ENCODE peak calls at places on chromosomes 12 and 14, in ten cellular contexts. L is colonic mucosa, D is transverse colon, B is hepatocyte, J is cardiac fibroblast, P is mesothelial cell of epicardium, S is B cell, E is endothelial cell, Y is pancreas, W is BE2C. G is an unnamed sample.

GRCh38 chr14:59118171-59118570 is 70.3 kb upstream of the DAAM1 start:
- DNase-seq in L (no peak), D (no peak), B (no peak), J (no peak), P (no peak), S (no peak), E (no peak), Y (no peak), W (no peak), G (no peak)

GRCh38 chr12:107356266-107356936 is 263.1 kb upstream of the CRY1 start:
- DNase-seq in L (no peak), D (no peak), B (peak; percentile 32), J (peak; percentile 62), P (no peak), S (no peak), E (no peak), Y (no peak), W (no peak), G (no peak)

GRCh38 chr12:22101749-22102243 is 55.8 kb downstream of the CMAS start:
- DNase-seq in L (peak; percentile 24), D (peak; percentile 10), B (no peak), J (peak; percentile 81), P (no peak), S (no peak), E (no peak), Y (no peak), W (no peak), G (peak; percentile 11)

GRCh38 chr12:1915082-1915968 is 3.1 kb downstream of the CACNA2D4 start:
- DNase-seq in L (peak; percentile 13), D (no peak), B (peak; percentile 3), J (no peak), P (no peak), S (no peak), E (no peak), Y (no peak), W (no peak), G (no peak)

GRCh38 chr12:49539406-49540228 is 787 bp downstream of the KCNH3 start:
- DNase-seq in L (no peak), D (no peak), B (peak; percentile 7), J (no peak), P (no peak), S (no peak), E (no peak), Y (no peak), W (no peak), G (no peak)

GRCh38 chr14:96735509-96735908 is 61.7 kb upstream of the VRK1 start:
- DNase-seq in L (no peak), D (no peak), B (no peak), J (no peak), P (no peak), S (no peak), E (no peak), Y (no peak), W (no peak), G (no peak)

GRCh38 chr14:91732859-91733477 is 1.1 kb upstream of the CATSPERB start:
- DNase-seq in L (no peak), D (no peak), B (peak; percentile 32), J (no peak), P (no peak), S (no peak), E (no peak), Y (no peak), W (no peak), G (no peak)

GRCh38 chr14:89504602-89505320 is 87.7 kb upstream of the FOXN3 start:
- DNase-seq in L (no peak), D (no peak), B (no peak), J (no peak), P (no peak), S (no peak), E (no peak), Y (no peak), W (no peak), G (no peak)

GRCh38 chr12:129535351-129535750 is 368.5 kb downstream of the TMEM132D start:
- DNase-seq in L (no peak), D (no peak), B (peak; percentile 26), J (no peak), P (no peak), S (no peak), E (no peak), Y (no peak), W (no peak), G (no peak)

GRCh38 chr14:103216857-103217256 is 93.6 kb downstream of the TNFAIP2 start:
- DNase-seq in L (no peak), D (no peak), B (no peak), J (no peak), P (no peak), S (no peak), E (no peak), Y (no peak), W (no peak), G (no peak)

GRCh38 chr12:1851126-1851791 is 30.9 kb downstream of the LRTM2 start:
- DNase-seq in L (no peak), D (no peak), B (no peak), J (peak; percentile 71), P (no peak), S (no peak), E (no peak), Y (no peak), W (no peak), G (no peak)

GRCh38 chr12:80539029-80539428 is 95.0 kb downstream of the PTPRQ start:
- DNase-seq in L (no peak), D (no peak), B (no peak), J (no peak), P (no peak), S (no peak), E (no peak), Y (no peak), W (no peak), G (no peak)

GRCh38 chr14:77098470-77099353 is 654 bp downstream of the CIPC start:
- DNase-seq in L (peak; percentile 47), D (peak; percentile 59), B (peak; percentile 58), J (no peak), P (peak; percentile 23), S (no peak), E (peak; percentile 25), Y (peak; percentile 75), W (peak; percentile 22), G (peak; percentile 28)

GRCh38 chr12:6627598-6627997 is 8.2 kb downstream of the LPAR5 start:
- DNase-seq in L (no peak), D (no peak), B (no peak), J (no peak), P (no peak), S (no peak), E (no peak), Y (no peak), W (no peak), G (no peak)

GRCh38 chr12:19739195-19739776 is 300.0 kb downstream of the AEBP2 start:
- DNase-seq in L (peak; percentile 60), D (peak; percentile 16), B (peak; percentile 75), J (peak; percentile 86), P (no peak), S (no peak), E (peak; percentile 50), Y (no peak), W (peak; percentile 52), G (peak; percentile 51)

GRCh38 chr12:2248901-2249381 is 196.2 kb downstream of the CACNA1C start:
- DNase-seq in L (no peak), D (no peak), B (no peak), J (no peak), P (no peak), S (peak; percentile 58), E (no peak), Y (no peak), W (no peak), G (no peak)

GRCh38 chr14:39393289-39393688 is 38.9 kb downstream of the FBXO33 start:
- DNase-seq in L (no peak), D (no peak), B (no peak), J (no peak), P (no peak), S (no peak), E (no peak), Y (no peak), W (no peak), G (peak; percentile 9)

GRCh38 chr14:100909439-100909838 is 5.9 kb upstream of the RTL1 start:
- DNase-seq in L (no peak), D (no peak), B (no peak), J (no peak), P (no peak), S (no peak), E (no peak), Y (no peak), W (no peak), G (no peak)

GRCh38 chr14:100911665-100912316 is 8.3 kb upstream of the RTL1 start:
- DNase-seq in L (no peak), D (no peak), B (no peak), J (no peak), P (no peak), S (no peak), E (no peak), Y (no peak), W (no peak), G (no peak)

GRCh38 chr14:100914597-100915021 is 11.1 kb upstream of the RTL1 start:
- DNase-seq in L (no peak), D (no peak), B (no peak), J (no peak), P (no peak), S (no peak), E (no peak), Y (no peak), W (no peak), G (no peak)

GRCh38 chr14:100907240-100907639 is 3.7 kb upstream of the RTL1 start:
- DNase-seq in L (no peak), D (no peak), B (no peak), J (no peak), P (no peak), S (no peak), E (no peak), Y (no peak), W (no peak), G (no peak)

GRCh38 chr14:100910888-100911664 is 7.6 kb upstream of the RTL1 start:
- DNase-seq in L (no peak), D (no peak), B (no peak), J (no peak), P (no peak), S (no peak), E (no peak), Y (no peak), W (no peak), G (no peak)
- TF ChIP-seq CTCF in L (no peak), D (no peak), B (no peak), J (no peak), P (no peak), S (no peak), E (no peak), Y (no peak), W (no peak), G (no peak)

GRCh38 chr12:115983226-115983798 is 294.2 kb downstream of the MED13L start:
- DNase-seq in L (no peak), D (no peak), B (no peak), J (no peak), P (no peak), S (no peak), E (peak; percentile 46), Y (no peak), W (peak; percentile 53), G (peak; percentile 36)
- TF ChIP-seq CTCF in L (no peak), D (no peak), B (peak; percentile 22), J (peak; percentile 31), P (no peak), S (no peak), E (peak; percentile 13), Y (no peak), W (peak; percentile 64), G (peak; percentile 42)

GRCh38 chr14:22569749-22570131 is 19.3 kb downstream of the DAD1 start:
- DNase-seq in L (no peak), D (no peak), B (no peak), J (no peak), P (no peak), S (no peak), E (no peak), Y (no peak), W (no peak), G (no peak)
- TF ChIP-seq CTCF in L (no peak), D (no peak), B (no peak), J (no peak), P (no peak), S (no peak), E (no peak), Y (no peak), W (no peak), G (no peak)

GRCh38 chr14:30445394-30445793 is 113.6 kb upstream of the G2E3 start:
- DNase-seq in L (no peak), D (no peak), B (no peak), J (no peak), P (no peak), S (no peak), E (no peak), Y (no peak), W (no peak), G (no peak)
- TF ChIP-seq CTCF in L (no peak), D (no peak), B (no peak), J (no peak), P (no peak), S (no peak), E (no peak), Y (no peak), W (no peak), G (no peak)

G was measured in Calu3.